ENCODE peak calls at places on chromosome 14, in seven cellular contexts. J, T, Z, G, Q, I and R are unnamed samples.
A peak's percentile ranks its signal among the peaks of the same experiment; 100 is the strongest.

GRCh38 chr14:104023325-104024055 is 62.0 kb upstream of the ASPG start:
- DNase-seq in J (no peak), T (no peak), Z (no peak), G (no peak), Q (no peak), I (no peak), R (no peak)

GRCh38 chr14:61471297-61471980 is 150.1 kb downstream of the PRKCH start:
- DNase-seq in J (no peak), T (no peak), Z (no peak), G (no peak), Q (peak; percentile 43), I (no peak), R (no peak)

GRCh38 chr14:37903561-37904191 is 304.0 kb upstream of the SSTR1 start:
- DNase-seq in J (peak; percentile 68), T (peak; percentile 7), Z (no peak), G (no peak), Q (no peak), I (no peak), R (no peak)

GRCh38 chr14:23409475-23409874 is 1.4 kb upstream of the MYH6 start:
- DNase-seq in J (no peak), T (no peak), Z (peak; percentile 34), G (no peak), Q (no peak), I (no peak), R (no peak)

GRCh38 chr14:76352639-76353281 is 23.2 kb upstream of the ESRRB start:
- DNase-seq in J (peak; percentile 72), T (no peak), Z (peak; percentile 87), G (peak; percentile 10), Q (no peak), I (peak; percentile 12), R (no peak)

GRCh38 chr14:72495668-72496067 is 398.2 kb downstream of the DPF3 start:
- DNase-seq in J (no peak), T (peak; percentile 21), Z (no peak), G (no peak), Q (no peak), I (no peak), R (peak; percentile 28)

GRCh38 chr14:98008381-98009113 is 1211.4 kb downstream of the VRK1 start:
- DNase-seq in J (no peak), T (no peak), Z (no peak), G (no peak), Q (no peak), I (no peak), R (no peak)

GRCh38 chr14:74425525-74426201 is 347 bp downstream of the SYNDIG1L start:
- DNase-seq in J (peak; percentile 40), T (no peak), Z (peak; percentile 84), G (no peak), Q (no peak), I (peak; percentile 31), R (no peak)

GRCh38 chr14:100891501-100892445 is 11.7 kb downstream of the RTL1 start:
- DNase-seq in J (no peak), T (no peak), Z (peak; percentile 50), G (no peak), Q (no peak), I (no peak), R (peak; percentile 49)